ENCODE peak calls at places on chromosome 2, in nine cellular contexts. One of them, this sample, is unnamed.

GRCh38 chr2:50431958-50432650 is 599.8 kb downstream of the NRXN1 start:
- DNase-seq in A549: no peak
- DNase-seq in GM13976: no peak
- DNase-seq in fibroblast of pulmonary artery: no peak
- DNase-seq in neural progenitor cell: peak; percentile 15
- DNase-seq in H1: no peak
- DNase-seq in thoracic aorta: no peak
- DNase-seq in adrenal gland: no peak
- DNase-seq in AG09309: no peak
- DNase-seq in this sample: no peak

GRCh38 chr2:206799083-206799482 is 33.7 kb downstream of the FASTKD2 start:
- DNase-seq in A549: no peak
- DNase-seq in GM13976: no peak
- DNase-seq in fibroblast of pulmonary artery: peak; percentile 34
- DNase-seq in neural progenitor cell: no peak
- DNase-seq in H1: no peak
- DNase-seq in thoracic aorta: no peak
- DNase-seq in adrenal gland: no peak
- DNase-seq in AG09309: no peak
- DNase-seq in this sample: no peak

GRCh38 chr2:237440819-237441281 is 26.9 kb upstream of the COL6A3 start:
- DNase-seq in A549: no peak
- DNase-seq in GM13976: no peak
- DNase-seq in fibroblast of pulmonary artery: peak; percentile 49
- DNase-seq in neural progenitor cell: no peak
- DNase-seq in H1: no peak
- DNase-seq in thoracic aorta: no peak
- DNase-seq in adrenal gland: no peak
- DNase-seq in AG09309: no peak
- DNase-seq in this sample: no peak

GRCh38 chr2:236636714-236637485 is 67.3 kb downstream of the ACKR3 start:
- DNase-seq in A549: no peak
- DNase-seq in GM13976: no peak
- DNase-seq in fibroblast of pulmonary artery: no peak
- DNase-seq in neural progenitor cell: no peak
- DNase-seq in H1: no peak
- DNase-seq in thoracic aorta: no peak
- DNase-seq in adrenal gland: no peak
- DNase-seq in AG09309: no peak
- DNase-seq in this sample: no peak

GRCh38 chr2:237617305-237617982 is 9.9 kb upstream of the LRRFIP1 start:
- DNase-seq in A549: no peak
- DNase-seq in GM13976: no peak
- DNase-seq in fibroblast of pulmonary artery: no peak
- DNase-seq in neural progenitor cell: peak; percentile 45
- DNase-seq in H1: no peak
- DNase-seq in thoracic aorta: no peak
- DNase-seq in adrenal gland: no peak
- DNase-seq in AG09309: no peak
- DNase-seq in this sample: no peak

GRCh38 chr2:23588788-23589187 is 203.8 kb downstream of the KLHL29 start:
- DNase-seq in A549: no peak
- DNase-seq in GM13976: no peak
- DNase-seq in fibroblast of pulmonary artery: no peak
- DNase-seq in neural progenitor cell: no peak
- DNase-seq in H1: no peak
- DNase-seq in thoracic aorta: no peak
- DNase-seq in adrenal gland: no peak
- DNase-seq in AG09309: no peak
- DNase-seq in this sample: no peak

GRCh38 chr2:15449542-15450236 is 111.4 kb downstream of the NBAS start:
- DNase-seq in A549: no peak
- DNase-seq in GM13976: no peak
- DNase-seq in fibroblast of pulmonary artery: no peak
- DNase-seq in neural progenitor cell: no peak
- DNase-seq in H1: no peak
- DNase-seq in thoracic aorta: no peak
- DNase-seq in adrenal gland: no peak
- DNase-seq in AG09309: no peak
- DNase-seq in this sample: no peak

GRCh38 chr2:37894047-37894446 is 31.0 kb upstream of the RMDN2 start:
- DNase-seq in A549: no peak
- DNase-seq in GM13976: no peak
- DNase-seq in fibroblast of pulmonary artery: no peak
- DNase-seq in neural progenitor cell: no peak
- DNase-seq in H1: no peak
- DNase-seq in thoracic aorta: no peak
- DNase-seq in adrenal gland: no peak
- DNase-seq in AG09309: no peak
- DNase-seq in this sample: no peak

GRCh38 chr2:239459581-239459980 is 58.8 kb upstream of the HDAC4 start:
- DNase-seq in A549: no peak
- DNase-seq in GM13976: no peak
- DNase-seq in fibroblast of pulmonary artery: no peak
- DNase-seq in neural progenitor cell: no peak
- DNase-seq in H1: peak; percentile 11
- DNase-seq in thoracic aorta: no peak
- DNase-seq in adrenal gland: no peak
- DNase-seq in AG09309: no peak
- DNase-seq in this sample: peak; percentile 50

GRCh38 chr2:235533616-235534385 is 40.0 kb downstream of the AGAP1 start:
- DNase-seq in A549: no peak
- DNase-seq in GM13976: no peak
- DNase-seq in fibroblast of pulmonary artery: no peak
- DNase-seq in neural progenitor cell: no peak
- DNase-seq in H1: no peak
- DNase-seq in thoracic aorta: no peak
- DNase-seq in adrenal gland: no peak
- DNase-seq in AG09309: no peak
- DNase-seq in this sample: no peak

GRCh38 chr2:64525323-64525625 is 1.1 kb downstream of the AFTPH start:
- DNase-seq in A549: no peak
- DNase-seq in GM13976: peak; percentile 46
- DNase-seq in fibroblast of pulmonary artery: peak; percentile 23
- DNase-seq in neural progenitor cell: no peak
- DNase-seq in H1: no peak
- DNase-seq in thoracic aorta: no peak
- DNase-seq in adrenal gland: no peak
- DNase-seq in AG09309: no peak
- DNase-seq in this sample: no peak

GRCh38 chr2:39481611-39482010 is 44.5 kb upstream of the MAP4K3 start:
- DNase-seq in A549: peak; percentile 54
- DNase-seq in GM13976: no peak
- DNase-seq in fibroblast of pulmonary artery: peak; percentile 75
- DNase-seq in neural progenitor cell: no peak
- DNase-seq in H1: no peak
- DNase-seq in thoracic aorta: no peak
- DNase-seq in adrenal gland: no peak
- DNase-seq in AG09309: no peak
- DNase-seq in this sample: no peak

GRCh38 chr2:44233450-44234128 is 41.7 kb upstream of the SLC3A1 start:
- DNase-seq in A549: peak; percentile 83
- DNase-seq in GM13976: no peak
- DNase-seq in fibroblast of pulmonary artery: peak; percentile 72
- DNase-seq in neural progenitor cell: peak; percentile 18
- DNase-seq in H1: no peak
- DNase-seq in thoracic aorta: no peak
- DNase-seq in adrenal gland: no peak
- DNase-seq in AG09309: no peak
- DNase-seq in this sample: no peak

GRCh38 chr2:17791121-17791902 is 24.9 kb upstream of the MSGN1 start:
- DNase-seq in A549: no peak
- DNase-seq in GM13976: no peak
- DNase-seq in fibroblast of pulmonary artery: peak; percentile 84
- DNase-seq in neural progenitor cell: no peak
- DNase-seq in H1: no peak
- DNase-seq in thoracic aorta: no peak
- DNase-seq in adrenal gland: no peak
- DNase-seq in AG09309: peak; percentile 78
- DNase-seq in this sample: no peak

GRCh38 chr2:43798300-43798699 is 24.5 kb downstream of the DYNC2LI1 start:
- DNase-seq in A549: no peak
- DNase-seq in GM13976: no peak
- DNase-seq in fibroblast of pulmonary artery: no peak
- DNase-seq in neural progenitor cell: no peak
- DNase-seq in H1: no peak
- DNase-seq in thoracic aorta: no peak
- DNase-seq in adrenal gland: no peak
- DNase-seq in AG09309: no peak
- DNase-seq in this sample: no peak

GRCh38 chr2:177056540-177056939 is 156.1 kb upstream of the HNRNPA3 start:
- DNase-seq in A549: peak; percentile 5
- DNase-seq in GM13976: no peak
- DNase-seq in fibroblast of pulmonary artery: no peak
- DNase-seq in neural progenitor cell: peak; percentile 40
- DNase-seq in H1: no peak
- DNase-seq in thoracic aorta: no peak
- DNase-seq in adrenal gland: no peak
- DNase-seq in AG09309: no peak
- DNase-seq in this sample: no peak
- TF ChIP-seq CTCF in A549: no peak
- TF ChIP-seq CTCF in GM13976: peak; percentile 13
- TF ChIP-seq CTCF in fibroblast of pulmonary artery: no peak
- TF ChIP-seq CTCF in neural progenitor cell: peak; percentile 55
- TF ChIP-seq CTCF in H1: peak; percentile 49
- TF ChIP-seq CTCF in thoracic aorta: no peak
- TF ChIP-seq CTCF in adrenal gland: no peak
- TF ChIP-seq CTCF in AG09309: no peak
- TF ChIP-seq CTCF in this sample: peak; percentile 56

GRCh38 chr2:240855670-240856069 is 13.0 kb upstream of the AGXT start:
- DNase-seq in A549: no peak
- DNase-seq in GM13976: no peak
- DNase-seq in fibroblast of pulmonary artery: no peak
- DNase-seq in neural progenitor cell: no peak
- DNase-seq in H1: no peak
- DNase-seq in thoracic aorta: no peak
- DNase-seq in adrenal gland: no peak
- DNase-seq in AG09309: no peak
- DNase-seq in this sample: no peak

GRCh38 chr2:240858871-240859270 is 9.8 kb upstream of the AGXT start:
- DNase-seq in A549: no peak
- DNase-seq in GM13976: no peak
- DNase-seq in fibroblast of pulmonary artery: no peak
- DNase-seq in neural progenitor cell: no peak
- DNase-seq in H1: no peak
- DNase-seq in thoracic aorta: no peak
- DNase-seq in adrenal gland: no peak
- DNase-seq in AG09309: no peak
- DNase-seq in this sample: no peak

GRCh38 chr2:240858321-240858720 is 10.3 kb upstream of the AGXT start:
- DNase-seq in A549: no peak
- DNase-seq in GM13976: no peak
- DNase-seq in fibroblast of pulmonary artery: no peak
- DNase-seq in neural progenitor cell: no peak
- DNase-seq in H1: no peak
- DNase-seq in thoracic aorta: no peak
- DNase-seq in adrenal gland: no peak
- DNase-seq in AG09309: no peak
- DNase-seq in this sample: no peak

GRCh38 chr2:240857039-240858008 is 11.3 kb upstream of the AGXT start:
- DNase-seq in A549: no peak
- DNase-seq in GM13976: no peak
- DNase-seq in fibroblast of pulmonary artery: no peak
- DNase-seq in neural progenitor cell: no peak
- DNase-seq in H1: no peak
- DNase-seq in thoracic aorta: no peak
- DNase-seq in adrenal gland: no peak
- DNase-seq in AG09309: no peak
- DNase-seq in this sample: peak; percentile 68

GRCh38 chr2:240856151-240856980 is 12.3 kb upstream of the AGXT start:
- DNase-seq in A549: peak; percentile 38
- DNase-seq in GM13976: peak; percentile 38
- DNase-seq in fibroblast of pulmonary artery: peak; percentile 5
- DNase-seq in neural progenitor cell: peak; percentile 46
- DNase-seq in H1: peak; percentile 79
- DNase-seq in thoracic aorta: no peak
- DNase-seq in adrenal gland: no peak
- DNase-seq in AG09309: no peak
- DNase-seq in this sample: peak; percentile 67
- TF ChIP-seq CTCF in A549: no peak
- TF ChIP-seq CTCF in GM13976: no peak
- TF ChIP-seq CTCF in fibroblast of pulmonary artery: peak; percentile 15
- TF ChIP-seq CTCF in neural progenitor cell: peak; percentile 46
- TF ChIP-seq CTCF in H1: peak; percentile 98
- TF ChIP-seq CTCF in thoracic aorta: no peak
- TF ChIP-seq CTCF in adrenal gland: no peak
- TF ChIP-seq CTCF in AG09309: peak; percentile 5
- TF ChIP-seq CTCF in this sample: peak; percentile 40

DNA sequence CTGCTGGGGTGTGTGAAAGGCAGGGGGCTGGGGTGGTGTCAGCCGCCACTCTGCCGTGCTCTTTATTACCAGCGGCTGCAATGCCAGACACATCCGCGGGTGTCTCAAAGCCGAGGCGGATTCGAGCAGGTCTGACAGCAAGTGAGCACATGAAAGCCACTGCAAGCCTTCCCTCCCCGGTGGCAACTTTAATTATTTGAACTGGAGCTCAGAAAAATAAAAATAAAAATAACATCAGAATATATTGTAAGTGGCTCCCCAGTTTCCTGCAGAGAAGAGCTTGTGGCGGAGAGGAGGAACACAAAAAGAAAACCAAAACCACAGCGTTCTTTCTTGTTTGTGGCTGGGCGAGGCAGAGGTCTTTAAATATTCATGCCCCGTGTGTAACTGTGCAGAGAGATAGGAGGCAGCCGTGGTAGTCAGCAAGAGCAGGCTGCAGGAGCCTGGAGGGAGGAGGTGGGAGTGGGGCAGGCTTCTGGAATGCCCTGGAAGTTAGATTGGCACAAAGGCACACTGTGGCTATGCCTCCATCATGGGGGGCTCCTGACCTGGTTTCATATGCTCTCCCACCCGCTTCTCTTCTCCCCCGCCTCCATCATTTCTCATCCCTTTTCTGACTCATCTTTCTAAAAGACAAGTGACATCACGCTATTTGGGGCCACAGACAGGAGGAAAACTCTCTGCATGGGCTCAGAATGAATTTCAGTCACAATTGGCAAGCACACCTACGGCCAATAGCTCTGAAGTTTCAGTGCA is 199.8 kb downstream of the CLIP4 start:
- DNase-seq in A549: no peak
- DNase-seq in GM13976: peak; percentile 49
- DNase-seq in fibroblast of pulmonary artery: no peak
- DNase-seq in neural progenitor cell: peak; percentile 55
- DNase-seq in H1: no peak
- DNase-seq in thoracic aorta: no peak
- DNase-seq in adrenal gland: no peak
- DNase-seq in AG09309: no peak
- DNase-seq in this sample: no peak
- TF ChIP-seq CTCF in A549: no peak
- TF ChIP-seq CTCF in GM13976: no peak
- TF ChIP-seq CTCF in fibroblast of pulmonary artery: no peak
- TF ChIP-seq CTCF in neural progenitor cell: no peak
- TF ChIP-seq CTCF in H1: no peak
- TF ChIP-seq CTCF in thoracic aorta: no peak
- TF ChIP-seq CTCF in adrenal gland: no peak
- TF ChIP-seq CTCF in AG09309: peak; percentile 16
- TF ChIP-seq CTCF in this sample: peak; percentile 71

GRCh38 chr2:677056-677949 is at the start of gene TMEM18:
- DNase-seq in A549: peak; percentile 100
- DNase-seq in GM13976: peak; percentile 89
- DNase-seq in fibroblast of pulmonary artery: peak; percentile 100
- DNase-seq in neural progenitor cell: peak; percentile 98
- DNase-seq in H1: peak; percentile 97
- DNase-seq in thoracic aorta: peak; percentile 90
- DNase-seq in adrenal gland: peak; percentile 98
- DNase-seq in AG09309: peak; percentile 98
- DNase-seq in this sample: no peak
- TF ChIP-seq CTCF in A549: peak; percentile 19
- TF ChIP-seq CTCF in GM13976: peak; percentile 18
- TF ChIP-seq CTCF in fibroblast of pulmonary artery: peak; percentile 28
- TF ChIP-seq CTCF in neural progenitor cell: peak; percentile 49
- TF ChIP-seq CTCF in H1: no peak
- TF ChIP-seq CTCF in thoracic aorta: no peak
- TF ChIP-seq CTCF in adrenal gland: peak; percentile 12
- TF ChIP-seq CTCF in AG09309: no peak
- TF ChIP-seq CTCF in this sample: peak; percentile 60